ENCODE peak calls at places on chromosome 9, in seven cellular contexts. One of them, this sample, is unnamed.

GRCh38 chr9:136372561-136373299 is 739 bp downstream of the CARD9 start:
- DNase-seq in PC-9: peak
- DNase-seq in mammary epithelial cell: peak
- DNase-seq in fibroblast of lung: peak
- DNase-seq in mesenchymal stem cell: peak
- DNase-seq in neural progenitor cell: peak
- DNase-seq in osteoblast: peak
- DNase-seq in this sample: no peak

GRCh38 chr9:77714077-77714549 is 66.0 kb upstream of the GNA14 start:
- DNase-seq in mesenchymal stem cell: peak
- DNase-seq in mammary epithelial cell: no peak
- DNase-seq in neural progenitor cell: no peak
- DNase-seq in PC-9: no peak
- DNase-seq in osteoblast: no peak
- DNase-seq in fibroblast of lung: peak
- DNase-seq in this sample: no peak

GRCh38 chr9:89662718-89663246 is 58.0 kb downstream of the GADD45G start:
- DNase-seq in PC-9: no peak
- DNase-seq in osteoblast: no peak
- DNase-seq in mesenchymal stem cell: peak
- DNase-seq in neural progenitor cell: no peak
- DNase-seq in mammary epithelial cell: no peak
- DNase-seq in fibroblast of lung: no peak
- DNase-seq in this sample: no peak

GRCh38 chr9:123399803-123400378 is 43.9 kb downstream of the CRB2 start:
- DNase-seq in osteoblast: peak
- DNase-seq in PC-9: no peak
- DNase-seq in neural progenitor cell: peak
- DNase-seq in fibroblast of lung: no peak
- DNase-seq in mesenchymal stem cell: no peak
- DNase-seq in mammary epithelial cell: no peak
- DNase-seq in this sample: peak

GRCh38 chr9:83062653-83063527 is at the start of gene RASEF:
- DNase-seq in mammary epithelial cell: peak
- DNase-seq in fibroblast of lung: peak
- DNase-seq in mesenchymal stem cell: peak
- DNase-seq in PC-9: peak
- DNase-seq in neural progenitor cell: peak
- DNase-seq in osteoblast: peak
- DNase-seq in this sample: no peak

GRCh38 chr9:18905033-18905882 is 127.8 kb downstream of the SAXO1 start:
- DNase-seq in neural progenitor cell: no peak
- DNase-seq in osteoblast: peak
- DNase-seq in fibroblast of lung: peak
- DNase-seq in mesenchymal stem cell: no peak
- DNase-seq in PC-9: no peak
- DNase-seq in mammary epithelial cell: no peak
- DNase-seq in this sample: no peak

GRCh38 chr9:17216011-17216410 is 81.2 kb downstream of the CNTLN start:
- DNase-seq in fibroblast of lung: peak
- DNase-seq in PC-9: no peak
- DNase-seq in osteoblast: no peak
- DNase-seq in mesenchymal stem cell: no peak
- DNase-seq in neural progenitor cell: no peak
- DNase-seq in mammary epithelial cell: peak
- DNase-seq in this sample: no peak

GRCh38 chr9:20624201-20625002 is 2.1 kb upstream of the MLLT3 start:
- DNase-seq in mammary epithelial cell: peak
- DNase-seq in PC-9: peak
- DNase-seq in mesenchymal stem cell: peak
- DNase-seq in neural progenitor cell: peak
- DNase-seq in fibroblast of lung: peak
- DNase-seq in osteoblast: peak
- DNase-seq in this sample: peak

GRCh38 chr9:34991833-34992375 is 2.4 kb downstream of the DNAJB5 start:
- DNase-seq in neural progenitor cell: peak
- DNase-seq in PC-9: no peak
- DNase-seq in mesenchymal stem cell: peak
- DNase-seq in mammary epithelial cell: no peak
- DNase-seq in osteoblast: peak
- DNase-seq in fibroblast of lung: peak
- DNase-seq in this sample: no peak

GRCh38 chr9:2015581-2016410 is 649 bp downstream of the SMARCA2 start:
- DNase-seq in osteoblast: peak
- DNase-seq in mammary epithelial cell: peak
- DNase-seq in neural progenitor cell: peak
- DNase-seq in PC-9: no peak
- DNase-seq in mesenchymal stem cell: peak
- DNase-seq in fibroblast of lung: peak
- DNase-seq in this sample: peak

GRCh38 chr9:2012347-2012746 is 2.8 kb upstream of the SMARCA2 start:
- DNase-seq in osteoblast: no peak
- DNase-seq in PC-9: no peak
- DNase-seq in neural progenitor cell: no peak
- DNase-seq in mammary epithelial cell: no peak
- DNase-seq in mesenchymal stem cell: no peak
- DNase-seq in fibroblast of lung: no peak
- DNase-seq in this sample: no peak

GRCh38 chr9:2014148-2014547 is 999 bp upstream of the SMARCA2 start:
- DNase-seq in PC-9: no peak
- DNase-seq in mammary epithelial cell: no peak
- DNase-seq in mesenchymal stem cell: no peak
- DNase-seq in neural progenitor cell: no peak
- DNase-seq in osteoblast: no peak
- DNase-seq in fibroblast of lung: no peak
- DNase-seq in this sample: no peak

GRCh38 chr9:2014696-2015580 is at the start of gene SMARCA2:
- DNase-seq in neural progenitor cell: peak
- DNase-seq in mammary epithelial cell: peak
- DNase-seq in fibroblast of lung: peak
- DNase-seq in mesenchymal stem cell: peak
- DNase-seq in osteoblast: peak
- DNase-seq in PC-9: peak
- DNase-seq in this sample: peak

DNA sequence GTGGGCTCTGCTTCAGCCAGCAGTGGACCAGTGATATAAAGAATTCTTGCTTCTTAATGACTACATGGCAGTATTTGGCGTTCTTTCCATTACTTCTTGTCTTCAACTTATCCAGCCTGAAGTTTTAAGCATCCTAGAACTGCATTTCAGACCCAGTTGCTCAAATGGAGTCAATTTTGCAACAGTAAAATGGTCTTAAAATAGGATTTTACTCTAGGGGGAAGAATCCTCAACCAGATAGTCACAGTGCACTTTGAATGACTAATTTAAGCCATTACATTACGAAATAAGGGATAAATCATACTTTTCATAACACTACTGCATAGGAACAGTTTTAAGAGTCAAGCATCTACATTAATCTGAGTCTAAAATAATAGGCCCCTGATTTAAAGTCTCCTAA is 1.5 kb upstream of the SMARCA2 start:
- DNase-seq in neural progenitor cell: no peak
- DNase-seq in mesenchymal stem cell: peak
- DNase-seq in mammary epithelial cell: peak
- DNase-seq in osteoblast: peak
- DNase-seq in PC-9: no peak
- DNase-seq in fibroblast of lung: no peak
- DNase-seq in this sample: no peak
- H3K4me3 ChIP-seq in neural progenitor cell: no peak
- H3K4me3 ChIP-seq in mesenchymal stem cell: peak
- H3K4me3 ChIP-seq in mammary epithelial cell: peak
- H3K4me3 ChIP-seq in osteoblast: peak
- H3K4me3 ChIP-seq in PC-9: peak
- H3K4me3 ChIP-seq in fibroblast of lung: peak
- H3K4me3 ChIP-seq in this sample: no peak

DNA sequence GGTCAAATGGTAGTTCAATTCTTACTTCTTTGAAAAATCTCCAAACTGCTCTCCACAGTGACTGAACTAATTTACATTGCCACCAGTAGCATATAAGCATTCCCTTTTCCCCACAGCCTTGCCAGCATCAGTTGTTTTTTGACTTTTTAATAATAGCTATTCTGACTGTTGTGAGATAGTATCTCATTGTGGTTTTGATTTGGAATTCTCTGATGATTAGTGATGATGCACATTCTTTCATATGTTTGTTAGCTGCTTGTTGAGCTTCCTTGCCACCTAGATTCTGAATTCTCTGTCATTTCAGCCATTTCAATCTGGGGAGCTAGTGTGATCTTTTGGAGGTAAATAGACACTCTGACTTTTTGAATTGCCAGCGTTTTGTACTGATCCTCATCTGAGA is 24.0 kb downstream of the CDK20 start:
- DNase-seq in PC-9: no peak
- DNase-seq in mammary epithelial cell: peak
- DNase-seq in osteoblast: no peak
- DNase-seq in neural progenitor cell: no peak
- DNase-seq in fibroblast of lung: no peak
- DNase-seq in mesenchymal stem cell: no peak
- DNase-seq in this sample: no peak
- H2AFZ ChIP-seq in PC-9: no peak
- H2AFZ ChIP-seq in mammary epithelial cell: no peak
- H2AFZ ChIP-seq in osteoblast: no peak
- H2AFZ ChIP-seq in neural progenitor cell: no peak
- H2AFZ ChIP-seq in fibroblast of lung: no peak
- H2AFZ ChIP-seq in mesenchymal stem cell: no peak
- H2AFZ ChIP-seq in this sample: no peak

DNA sequence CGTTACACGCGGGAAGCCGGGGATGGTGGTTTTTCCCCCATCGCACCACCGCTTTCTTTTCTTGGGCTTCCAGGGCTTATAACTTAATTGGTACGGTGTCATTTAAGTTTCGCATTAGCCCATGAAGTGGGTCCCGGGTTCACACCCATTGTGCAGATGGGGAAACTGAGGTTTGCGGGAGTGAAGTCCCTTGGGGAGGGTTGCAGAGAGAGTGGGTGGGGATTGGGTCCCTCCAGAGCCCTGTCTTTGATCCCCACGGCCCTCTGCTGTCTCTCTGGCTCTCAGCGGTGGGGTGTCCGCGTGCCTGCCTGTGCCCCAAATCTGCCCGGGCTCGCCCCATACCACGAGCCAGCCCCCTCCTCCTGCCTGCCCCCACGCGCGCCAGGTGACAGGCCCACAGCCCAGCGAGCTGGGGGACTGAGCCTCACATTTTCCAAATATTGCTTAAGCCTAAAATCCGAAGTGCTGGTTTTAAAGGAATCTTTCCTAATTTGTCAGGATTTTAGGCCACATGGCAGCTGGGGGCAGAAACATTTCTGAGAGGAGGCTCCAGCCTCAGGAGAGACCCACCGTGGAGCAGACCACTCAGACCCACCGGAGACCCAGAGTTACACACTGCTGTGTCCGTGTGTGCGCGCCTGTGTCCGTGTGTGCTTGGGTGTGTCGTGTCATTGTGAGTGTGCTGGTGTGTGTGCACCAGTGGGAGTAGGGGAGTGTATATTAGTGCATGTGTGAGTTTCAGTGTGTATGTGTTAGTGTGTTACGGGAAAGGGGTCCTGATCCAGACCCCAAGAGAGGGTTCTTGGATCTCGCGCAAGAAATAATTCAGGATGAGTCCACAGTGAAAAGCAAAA is 159.5 kb upstream of the IER5L start:
- DNase-seq in neural progenitor cell: no peak
- DNase-seq in mesenchymal stem cell: no peak
- DNase-seq in PC-9: no peak
- DNase-seq in fibroblast of lung: no peak
- DNase-seq in mammary epithelial cell: no peak
- DNase-seq in osteoblast: no peak
- DNase-seq in this sample: no peak
- H3K4me3 ChIP-seq in neural progenitor cell: peak
- H3K4me3 ChIP-seq in mesenchymal stem cell: peak
- H3K4me3 ChIP-seq in PC-9: no peak
- H3K4me3 ChIP-seq in fibroblast of lung: no peak
- H3K4me3 ChIP-seq in mammary epithelial cell: no peak
- H3K4me3 ChIP-seq in osteoblast: peak
- H3K4me3 ChIP-seq in this sample: no peak

GRCh38 chr9:128657344-128657704 is 677 bp upstream of the DYNC2I2 start:
- DNase-seq in osteoblast: no peak
- DNase-seq in fibroblast of lung: no peak
- DNase-seq in neural progenitor cell: no peak
- DNase-seq in mammary epithelial cell: no peak
- DNase-seq in PC-9: no peak
- DNase-seq in mesenchymal stem cell: no peak
- DNase-seq in this sample: no peak
- H2AFZ ChIP-seq in osteoblast: peak
- H2AFZ ChIP-seq in fibroblast of lung: no peak
- H2AFZ ChIP-seq in neural progenitor cell: peak
- H2AFZ ChIP-seq in mammary epithelial cell: peak
- H2AFZ ChIP-seq in PC-9: peak
- H2AFZ ChIP-seq in mesenchymal stem cell: no peak
- H2AFZ ChIP-seq in this sample: peak